ENCODE peak calls at places on chromosomes 11 and 22, in six cellular contexts. O is CD8-positive, alpha-beta T cell; B is spleen; V is GM23338; G is cardiac muscle cell; S is heart left ventricle. J is an unnamed sample.

GRCh38 chr11:9574806-9575530 is 1.5 kb downstream of the WEE1 start:
- DNase-seq in B (no peak), S (peak; percentile 70), G (peak; percentile 90), V (peak; percentile 83), O (no peak), J (peak; percentile 58)

GRCh38 chr11:96162816-96163499 is 180.0 kb downstream of the MAML2 start:
- DNase-seq in O (no peak), B (no peak), V (no peak), G (no peak), S (no peak), J (no peak)

GRCh38 chr11:84899134-84899533 is 728.0 kb downstream of the DLG2 start:
- DNase-seq in B (no peak), O (no peak), S (no peak), V (no peak), G (no peak), J (no peak)

GRCh38 chr11:113324250-113324649 is 9.9 kb downstream of the TTC12 start:
- DNase-seq in B (no peak), V (no peak), O (no peak), G (no peak), S (no peak), J (no peak)

GRCh38 chr11:1387521-1387920 is 2.2 kb upstream of the BRSK2 start:
- DNase-seq in S (peak; percentile 45), G (no peak), V (no peak), O (no peak), B (peak; percentile 74), J (peak; percentile 11)

GRCh38 chr11:112651345-112651744 is 309.9 kb upstream of the NCAM1 start:
- DNase-seq in G (peak; percentile 51), O (no peak), V (no peak), B (no peak), S (no peak), J (no peak)

GRCh38 chr11:5507177-5507576 is 2.6 kb downstream of the UBQLN3 start:
- DNase-seq in O (no peak), B (no peak), S (no peak), V (peak; percentile 15), G (no peak), J (no peak)

GRCh38 chr11:130023204-130023603 is 20.6 kb upstream of the PRDM10 start:
- DNase-seq in O (no peak), V (no peak), S (no peak), B (no peak), G (no peak), J (no peak)

GRCh38 chr22:22871536-22872278 is 15.9 kb upstream of the IGLL5 start:
- DNase-seq in V (no peak), G (no peak), B (no peak), O (peak; percentile 38), S (no peak), J (no peak)

GRCh38 chr11:110335358-110335757 is 38.9 kb upstream of the RDX start:
- DNase-seq in O (no peak), V (no peak), G (no peak), S (no peak), B (no peak), J (no peak)

GRCh38 chr11:95150977-95151684 is 61.5 kb downstream of the ENDOD1 start:
- DNase-seq in O (peak; percentile 93), B (peak; percentile 97), V (peak; percentile 98), G (peak; percentile 92), S (peak; percentile 94), J (peak; percentile 87)

GRCh38 chr11:27696112-27696511 is 4.1 kb downstream of the BDNF start:
- DNase-seq in B (no peak), O (no peak), S (no peak), G (no peak), V (no peak), J (no peak)

GRCh38 chr11:27697679-27698275 is 2.5 kb downstream of the BDNF start:
- DNase-seq in V (peak; percentile 21), B (no peak), O (no peak), G (no peak), S (no peak), J (no peak)

GRCh38 chr11:27696961-27697360 is 3.3 kb downstream of the BDNF start:
- DNase-seq in S (no peak), B (no peak), O (no peak), G (no peak), V (no peak), J (no peak)

GRCh38 chr11:27694992-27695391 is 5.3 kb downstream of the BDNF start:
- DNase-seq in S (no peak), G (no peak), O (no peak), B (no peak), V (peak; percentile 39), J (no peak)

GRCh38 chr11:27693398-27693797 is 6.9 kb downstream of the BDNF start:
- DNase-seq in V (no peak), B (no peak), O (no peak), G (no peak), S (no peak), J (no peak)
- H3K27me3 ChIP-seq in V (no peaks in the 10 kb centered on the region), B (no peaks in the 10 kb centered on the region), O (peaks cover 4% of the 10 kb centered on the region), G (peaks cover 26% of the 10 kb centered on the region), S (no peaks in the 10 kb centered on the region), J (no peaks in the 10 kb centered on the region)

DNA sequence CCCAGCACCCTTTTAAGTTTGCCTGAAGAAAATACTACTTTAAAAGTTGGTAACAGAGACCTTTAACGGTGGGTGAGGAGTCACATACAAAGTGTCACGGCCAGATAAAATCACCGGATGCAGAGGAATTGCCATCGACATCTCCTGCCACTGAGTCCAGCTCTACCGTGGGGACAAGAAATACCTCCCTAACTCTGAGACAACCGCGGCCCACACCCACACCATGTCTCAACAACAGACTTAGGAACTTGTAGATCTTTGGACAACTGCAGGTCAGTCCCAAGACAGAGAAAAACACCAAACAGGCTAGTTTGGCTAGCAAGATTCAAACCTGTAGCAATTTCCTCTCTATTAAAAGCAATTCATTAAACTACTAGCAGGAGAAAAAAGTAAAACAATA is 669 bp downstream of the ETS1 start:
- DNase-seq in G (no peak), O (no peak), B (no peak), V (no peak), S (no peak), J (no peak)
- H3K4me3 ChIP-seq in G (no peak overlapping the region), O (no peak overlapping the region), B (peak overlapping the region; percentile 39), V (peak overlapping the region; percentile 71), S (peak overlapping the region; percentile 46), J (no peak overlapping the region)

GRCh38 chr11:134668076-134668475 is 256.0 kb upstream of the B3GAT1 start:
- DNase-seq in G (no peak), S (no peak), O (peak; percentile 32), V (no peak), B (peak; percentile 54), J (no peak)

GRCh38 chr11:134668796-134669195 is 256.8 kb upstream of the B3GAT1 start:
- DNase-seq in G (no peak), V (no peak), O (no peak), S (no peak), B (no peak), J (no peak)

GRCh38 chr11:134670247-134670646 is 258.2 kb upstream of the B3GAT1 start:
- DNase-seq in B (no peak), O (no peak), S (no peak), V (no peak), G (no peak), J (no peak)

GRCh38 chr11:134669796-134670195 is 257.8 kb upstream of the B3GAT1 start:
- DNase-seq in V (no peak), O (peak; percentile 27), S (no peak), G (no peak), B (peak; percentile 49), J (no peak)

GRCh38 chr11:134670961-134671370 is 258.9 kb upstream of the B3GAT1 start:
- DNase-seq in G (no peak), O (no peak), S (no peak), V (no peak), B (peak; percentile 48), J (no peak)
- H3K27me3 ChIP-seq in G (no peaks in the 10 kb centered on the region), O (no peaks in the 10 kb centered on the region), S (no peaks in the 10 kb centered on the region), V (no peaks in the 10 kb centered on the region), B (no peaks in the 10 kb centered on the region), J (no peaks in the 10 kb centered on the region)

GRCh38 chr11:102268083-102268984 is 49.0 kb upstream of the BIRC3 start:
- DNase-seq in B (peak; percentile 90), S (peak; percentile 83), O (peak; percentile 84), V (peak; percentile 93), G (peak; percentile 85), J (peak; percentile 97)

GRCh38 chr11:102269927-102270326 is 47.4 kb upstream of the BIRC3 start:
- DNase-seq in G (no peak), S (no peak), V (no peak), B (no peak), O (no peak), J (no peak)

GRCh38 chr11:102268985-102269470 is 48.3 kb upstream of the BIRC3 start:
- DNase-seq in G (no peak), V (peak; percentile 10), O (no peak), S (no peak), B (no peak), J (no peak)

GRCh38 chr11:102266111-102266510 is 51.2 kb upstream of the BIRC3 start:
- DNase-seq in V (no peak), O (no peak), S (no peak), G (no peak), B (no peak), J (no peak)

DNA sequence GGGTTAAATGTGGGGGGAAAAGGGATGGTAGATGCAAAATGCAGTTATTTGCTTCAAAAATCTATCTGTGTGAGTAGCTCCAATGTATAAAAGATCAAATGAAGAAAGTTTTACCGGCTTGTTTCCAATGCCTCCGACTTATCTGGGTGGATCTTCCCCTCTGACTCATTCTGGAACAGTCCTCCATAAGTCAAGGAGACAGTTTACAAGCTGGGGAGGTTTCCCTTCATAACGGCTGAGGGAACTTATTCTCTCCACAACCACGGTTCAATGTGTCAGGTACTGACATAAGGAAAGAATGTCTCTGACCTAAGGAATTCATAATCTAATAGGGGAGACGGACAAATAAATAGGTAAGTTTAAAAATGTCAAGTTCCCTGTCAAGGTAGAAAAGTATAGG is 49.7 kb upstream of the BIRC3 start:
- DNase-seq in G (no peak), O (no peak), V (no peak), S (no peak), B (no peak), J (no peak)
- H3K4me3 ChIP-seq in G (no peak overlapping the region), O (no peak overlapping the region), V (peak overlapping the region; percentile 63), S (peak overlapping the region; percentile 54), B (no peak overlapping the region), J (no peak overlapping the region)

GRCh38 chr11:35589281-35589680 is 29.0 kb upstream of the FJX1 start:
- DNase-seq in V (no peak), G (no peak), B (no peak), S (no peak), O (no peak), J (no peak)
- H3K27me3 ChIP-seq in V (no peaks in the 10 kb centered on the region), G (peaks cover 6% of the 10 kb centered on the region), B (no peaks in the 10 kb centered on the region), S (no peaks in the 10 kb centered on the region), O (no peaks in the 10 kb centered on the region), J (no peaks in the 10 kb centered on the region)

GRCh38 chr11:61139391-61139790 is 21.8 kb downstream of the VPS37C start:
- DNase-seq in V (no peak), G (no peak), O (no peak), S (no peak), B (peak; percentile 58), J (no peak)
- H3K4me3 ChIP-seq in V (no peak overlapping the region), G (no peak overlapping the region), O (no peak overlapping the region), S (no peak overlapping the region), B (no peak overlapping the region), J (no peak overlapping the region)

DNA sequence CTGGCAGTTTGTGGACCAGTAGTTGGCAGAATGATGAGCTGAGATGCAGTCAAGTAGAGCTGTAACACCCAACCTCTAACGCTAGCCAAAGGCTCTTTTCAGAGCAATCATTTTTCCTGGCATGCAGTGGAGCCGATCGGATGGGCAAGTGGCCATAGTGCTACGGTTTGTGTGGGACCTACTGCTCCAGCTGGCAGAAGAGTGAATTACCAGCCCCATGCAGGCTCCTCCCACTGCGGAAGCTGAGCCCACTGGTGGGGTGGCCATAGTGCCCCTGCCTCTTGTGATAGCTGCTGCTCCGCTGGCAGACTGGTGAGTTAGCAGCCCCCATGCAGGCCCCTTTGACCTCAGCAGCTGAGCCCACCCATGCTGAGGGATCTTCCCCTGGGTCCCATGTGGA is 27.0 kb upstream of the SC5D start:
- DNase-seq in O (no peak), G (no peak), V (no peak), B (no peak), S (no peak), J (no peak)
- H3K27me3 ChIP-seq in O (no peaks in the 10 kb centered on the region), G (no peaks in the 10 kb centered on the region), V (no peaks in the 10 kb centered on the region), B (no peaks in the 10 kb centered on the region), S (no peaks in the 10 kb centered on the region), J (no peaks in the 10 kb centered on the region)

J was measured in body of pancreas.